ENCODE peak calls at places on chromosomes 12 and 14, in ten cellular contexts. D is CD4-positive, alpha-beta T cell; G is activated CD8-positive, alpha-beta memory T cell treated with anti-CD3 and anti-CD28 coated beads for 24 hours; Z is pancreas; N is astrocyte; S is A673; T is HEK293T; P is activated CD4-positive, alpha-beta T cell treated with anti-CD3 and anti-CD28 coated beads, Interleukin-2, amount 10 ng/mL, durations not matched to agents 7 days and 5 days; M is RWPE1; K is SW480. O is an unnamed sample.

GRCh38 chr14:67413806-67414769 is 2.1 kb upstream of the PLEK2 start:
- DNase-seq in D (no peak), G (no peak), Z (no peak), N (peak), S (peak), T (peak), P (no peak), M (peak), K (peak), O (no peak)

GRCh38 chr12:3777206-3777809 is 24.4 kb upstream of the CRACR2A start:
- DNase-seq in D (no peak), G (no peak), Z (no peak), N (peak), S (peak), T (peak), P (peak), M (peak), K (peak), O (peak)

GRCh38 chr12:40921563-40922163 is 229.4 kb downstream of the CNTN1 start:
- DNase-seq in D (no peak), G (no peak), Z (no peak), N (no peak), S (peak), T (peak), P (no peak), M (peak), K (peak), O (peak)

GRCh38 chr14:99134333-99135046 is 137.5 kb downstream of the BCL11B start:
- DNase-seq in D (no peak), G (no peak), Z (no peak), N (no peak), S (no peak), T (no peak), P (no peak), M (no peak), K (no peak), O (no peak)

GRCh38 chr12:4432878-4433820 is 12.5 kb downstream of the FGF6 start:
- DNase-seq in D (no peak), G (no peak), Z (no peak), N (no peak), S (no peak), T (no peak), P (no peak), M (no peak), K (no peak), O (no peak)

GRCh38 chr12:14810953-14811483 is 3.0 kb downstream of the SMCO3 start:
- DNase-seq in D (no peak), G (no peak), Z (no peak), N (no peak), S (peak), T (peak), P (peak), M (peak), K (peak), O (peak)

GRCh38 chr14:39483682-39484081 is 51.4 kb upstream of the FBXO33 start:
- DNase-seq in D (no peak), G (no peak), Z (no peak), N (no peak), S (no peak), T (no peak), P (no peak), M (no peak), K (no peak), O (no peak)

GRCh38 chr12:1453801-1454200 is 140.6 kb downstream of the FBXL14 start:
- DNase-seq in D (no peak), G (no peak), Z (no peak), N (no peak), S (no peak), T (no peak), P (no peak), M (no peak), K (no peak), O (peak)

GRCh38 chr12:52956987-52957386 is 8.1 kb downstream of the KRT18 start:
- DNase-seq in D (no peak), G (no peak), Z (no peak), N (peak), S (no peak), T (no peak), P (peak), M (no peak), K (peak), O (no peak)

GRCh38 chr14:102325791-102326345 is 6.3 kb downstream of the ZNF839 start:
- DNase-seq in D (no peak), G (no peak), Z (no peak), N (no peak), S (no peak), T (no peak), P (no peak), M (no peak), K (no peak), O (no peak)

GRCh38 chr12:26158078-26158764 is 33.4 kb upstream of the BHLHE41 start:
- DNase-seq in D (no peak), G (no peak), Z (no peak), N (no peak), S (no peak), T (peak), P (no peak), M (no peak), K (no peak), O (peak)

GRCh38 chr12:12505544-12506501 is 56.8 kb downstream of the DUSP16 start:
- DNase-seq in D (no peak), G (no peak), Z (no peak), N (peak), S (peak), T (no peak), P (no peak), M (no peak), K (no peak), O (no peak)

GRCh38 chr12:19681007-19681406 is 241.7 kb downstream of the AEBP2 start:
- DNase-seq in D (no peak), G (no peak), Z (peak), N (no peak), S (no peak), T (no peak), P (no peak), M (no peak), K (no peak), O (peak)

GRCh38 chr12:96513681-96514080 is 24.3 kb downstream of the CFAP54 start:
- DNase-seq in D (no peak), G (no peak), Z (no peak), N (no peak), S (no peak), T (no peak), P (no peak), M (no peak), K (no peak), O (no peak)

GRCh38 chr12:116882742-116883141 is 1.5 kb upstream of the HRK start:
- DNase-seq in D (no peak), G (no peak), Z (no peak), N (no peak), S (peak), T (peak), P (no peak), M (no peak), K (no peak), O (peak)

GRCh38 chr12:109304485-109304884 is 4.6 kb downstream of the FOXN4 start:
- DNase-seq in D (no peak), G (no peak), Z (no peak), N (no peak), S (no peak), T (peak), P (no peak), M (no peak), K (no peak), O (no peak)

GRCh38 chr14:38122241-38122640 is 85.5 kb upstream of the SSTR1 start:
- DNase-seq in D (no peak), G (no peak), Z (no peak), N (no peak), S (no peak), T (no peak), P (no peak), M (no peak), K (no peak), O (no peak)